ENCODE peak calls at places on chromosomes 12 and 14, in ten cellular contexts. One of them, this sample, is unnamed.

GRCh38 chr12:54561164-54561563 is 11.8 kb downstream of the PDE1B start:
- DNase-seq in fibroblast of lung: no peak
- DNase-seq in B cell: no peak
- DNase-seq in CD8-positive, alpha-beta T cell: no peak
- DNase-seq in nephron progenitor cell: no peak
- DNase-seq in stimulated activated CD8-positive, alpha-beta memory T cell treated with anti-CD3 and anti-CD28 coated beads, Interleukin-4, amount 100 ng/mL, for 1 hour: no peak
- DNase-seq in activated CD4-positive, alpha-beta T cell treated with anti-CD3 and anti-CD28 coated beads for 24 hours: no peak
- DNase-seq in adrenal gland: peak
- DNase-seq in left ventricle myocardium inferior: peak
- DNase-seq in activated CD8-positive, alpha-beta memory T cell treated with anti-CD3 and anti-CD28 coated beads for 4 hours: no peak
- DNase-seq in this sample: no peak

GRCh38 chr12:59425798-59426197 is 170.0 kb upstream of the SLC16A7 start:
- DNase-seq in nephron progenitor cell: no peak
- DNase-seq in stimulated activated CD8-positive, alpha-beta memory T cell treated with anti-CD3 and anti-CD28 coated beads, Interleukin-4, amount 100 ng/mL, for 1 hour: no peak
- DNase-seq in B cell: no peak
- DNase-seq in fibroblast of lung: no peak
- DNase-seq in adrenal gland: no peak
- DNase-seq in left ventricle myocardium inferior: no peak
- DNase-seq in CD8-positive, alpha-beta T cell: no peak
- DNase-seq in activated CD8-positive, alpha-beta memory T cell treated with anti-CD3 and anti-CD28 coated beads for 4 hours: no peak
- DNase-seq in activated CD4-positive, alpha-beta T cell treated with anti-CD3 and anti-CD28 coated beads for 24 hours: no peak
- DNase-seq in this sample: no peak

GRCh38 chr12:91091916-91092715 is 19.2 kb downstream of the LUM start:
- DNase-seq in activated CD8-positive, alpha-beta memory T cell treated with anti-CD3 and anti-CD28 coated beads for 4 hours: no peak
- DNase-seq in CD8-positive, alpha-beta T cell: no peak
- DNase-seq in fibroblast of lung: no peak
- DNase-seq in B cell: no peak
- DNase-seq in activated CD4-positive, alpha-beta T cell treated with anti-CD3 and anti-CD28 coated beads for 24 hours: no peak
- DNase-seq in left ventricle myocardium inferior: no peak
- DNase-seq in stimulated activated CD8-positive, alpha-beta memory T cell treated with anti-CD3 and anti-CD28 coated beads, Interleukin-4, amount 100 ng/mL, for 1 hour: no peak
- DNase-seq in adrenal gland: no peak
- DNase-seq in nephron progenitor cell: no peak
- DNase-seq in this sample: peak

GRCh38 chr12:122747224-122748175 is 5.1 kb upstream of the DENR start:
- DNase-seq in fibroblast of lung: no peak
- DNase-seq in CD8-positive, alpha-beta T cell: no peak
- DNase-seq in activated CD8-positive, alpha-beta memory T cell treated with anti-CD3 and anti-CD28 coated beads for 4 hours: no peak
- DNase-seq in left ventricle myocardium inferior: no peak
- DNase-seq in B cell: no peak
- DNase-seq in adrenal gland: no peak
- DNase-seq in stimulated activated CD8-positive, alpha-beta memory T cell treated with anti-CD3 and anti-CD28 coated beads, Interleukin-4, amount 100 ng/mL, for 1 hour: no peak
- DNase-seq in nephron progenitor cell: no peak
- DNase-seq in activated CD4-positive, alpha-beta T cell treated with anti-CD3 and anti-CD28 coated beads for 24 hours: no peak
- DNase-seq in this sample: no peak

GRCh38 chr12:53045646-53046045 is 4.2 kb upstream of the TNS2 start:
- DNase-seq in adrenal gland: peak
- DNase-seq in activated CD8-positive, alpha-beta memory T cell treated with anti-CD3 and anti-CD28 coated beads for 4 hours: no peak
- DNase-seq in CD8-positive, alpha-beta T cell: no peak
- DNase-seq in stimulated activated CD8-positive, alpha-beta memory T cell treated with anti-CD3 and anti-CD28 coated beads, Interleukin-4, amount 100 ng/mL, for 1 hour: no peak
- DNase-seq in B cell: no peak
- DNase-seq in activated CD4-positive, alpha-beta T cell treated with anti-CD3 and anti-CD28 coated beads for 24 hours: no peak
- DNase-seq in fibroblast of lung: no peak
- DNase-seq in nephron progenitor cell: no peak
- DNase-seq in left ventricle myocardium inferior: no peak
- DNase-seq in this sample: no peak

GRCh38 chr14:54116972-54117371 is 160.3 kb upstream of the BMP4 start:
- DNase-seq in stimulated activated CD8-positive, alpha-beta memory T cell treated with anti-CD3 and anti-CD28 coated beads, Interleukin-4, amount 100 ng/mL, for 1 hour: no peak
- DNase-seq in adrenal gland: peak
- DNase-seq in CD8-positive, alpha-beta T cell: no peak
- DNase-seq in B cell: no peak
- DNase-seq in nephron progenitor cell: no peak
- DNase-seq in activated CD8-positive, alpha-beta memory T cell treated with anti-CD3 and anti-CD28 coated beads for 4 hours: no peak
- DNase-seq in left ventricle myocardium inferior: no peak
- DNase-seq in activated CD4-positive, alpha-beta T cell treated with anti-CD3 and anti-CD28 coated beads for 24 hours: no peak
- DNase-seq in fibroblast of lung: no peak
- DNase-seq in this sample: peak

GRCh38 chr12:14824012-14824634 is 10.1 kb upstream of the SMCO3 start:
- DNase-seq in activated CD8-positive, alpha-beta memory T cell treated with anti-CD3 and anti-CD28 coated beads for 4 hours: no peak
- DNase-seq in left ventricle myocardium inferior: no peak
- DNase-seq in nephron progenitor cell: no peak
- DNase-seq in adrenal gland: no peak
- DNase-seq in B cell: no peak
- DNase-seq in stimulated activated CD8-positive, alpha-beta memory T cell treated with anti-CD3 and anti-CD28 coated beads, Interleukin-4, amount 100 ng/mL, for 1 hour: no peak
- DNase-seq in CD8-positive, alpha-beta T cell: no peak
- DNase-seq in activated CD4-positive, alpha-beta T cell treated with anti-CD3 and anti-CD28 coated beads for 24 hours: no peak
- DNase-seq in fibroblast of lung: peak
- DNase-seq in this sample: peak

GRCh38 chr12:57138526-57139272 is 8.7 kb downstream of the LRP1-AS start:
- DNase-seq in CD8-positive, alpha-beta T cell: no peak
- DNase-seq in stimulated activated CD8-positive, alpha-beta memory T cell treated with anti-CD3 and anti-CD28 coated beads, Interleukin-4, amount 100 ng/mL, for 1 hour: no peak
- DNase-seq in B cell: no peak
- DNase-seq in nephron progenitor cell: no peak
- DNase-seq in activated CD8-positive, alpha-beta memory T cell treated with anti-CD3 and anti-CD28 coated beads for 4 hours: no peak
- DNase-seq in left ventricle myocardium inferior: peak
- DNase-seq in activated CD4-positive, alpha-beta T cell treated with anti-CD3 and anti-CD28 coated beads for 24 hours: no peak
- DNase-seq in adrenal gland: peak
- DNase-seq in fibroblast of lung: peak
- DNase-seq in this sample: no peak

GRCh38 chr14:64769096-64770020 is 65.1 kb downstream of the PLEKHG3 start:
- DNase-seq in activated CD4-positive, alpha-beta T cell treated with anti-CD3 and anti-CD28 coated beads for 24 hours: no peak
- DNase-seq in stimulated activated CD8-positive, alpha-beta memory T cell treated with anti-CD3 and anti-CD28 coated beads, Interleukin-4, amount 100 ng/mL, for 1 hour: no peak
- DNase-seq in nephron progenitor cell: no peak
- DNase-seq in fibroblast of lung: no peak
- DNase-seq in left ventricle myocardium inferior: no peak
- DNase-seq in CD8-positive, alpha-beta T cell: no peak
- DNase-seq in adrenal gland: no peak
- DNase-seq in B cell: no peak
- DNase-seq in activated CD8-positive, alpha-beta memory T cell treated with anti-CD3 and anti-CD28 coated beads for 4 hours: no peak
- DNase-seq in this sample: no peak

GRCh38 chr12:77888611-77889010 is 57.9 kb downstream of the NAV3 start:
- DNase-seq in left ventricle myocardium inferior: no peak
- DNase-seq in nephron progenitor cell: no peak
- DNase-seq in activated CD4-positive, alpha-beta T cell treated with anti-CD3 and anti-CD28 coated beads for 24 hours: no peak
- DNase-seq in adrenal gland: no peak
- DNase-seq in CD8-positive, alpha-beta T cell: no peak
- DNase-seq in fibroblast of lung: peak
- DNase-seq in B cell: no peak
- DNase-seq in stimulated activated CD8-positive, alpha-beta memory T cell treated with anti-CD3 and anti-CD28 coated beads, Interleukin-4, amount 100 ng/mL, for 1 hour: no peak
- DNase-seq in activated CD8-positive, alpha-beta memory T cell treated with anti-CD3 and anti-CD28 coated beads for 4 hours: no peak
- DNase-seq in this sample: peak

GRCh38 chr12:110224379-110225304 is 56.4 kb upstream of the ATP2A2 start:
- DNase-seq in activated CD8-positive, alpha-beta memory T cell treated with anti-CD3 and anti-CD28 coated beads for 4 hours: no peak
- DNase-seq in fibroblast of lung: peak
- DNase-seq in B cell: no peak
- DNase-seq in nephron progenitor cell: no peak
- DNase-seq in left ventricle myocardium inferior: no peak
- DNase-seq in stimulated activated CD8-positive, alpha-beta memory T cell treated with anti-CD3 and anti-CD28 coated beads, Interleukin-4, amount 100 ng/mL, for 1 hour: no peak
- DNase-seq in CD8-positive, alpha-beta T cell: no peak
- DNase-seq in activated CD4-positive, alpha-beta T cell treated with anti-CD3 and anti-CD28 coated beads for 24 hours: no peak
- DNase-seq in adrenal gland: peak
- DNase-seq in this sample: peak

GRCh38 chr12:18965210-18965609 is 164.3 kb upstream of the PLEKHA5 start:
- DNase-seq in B cell: no peak
- DNase-seq in adrenal gland: no peak
- DNase-seq in CD8-positive, alpha-beta T cell: no peak
- DNase-seq in stimulated activated CD8-positive, alpha-beta memory T cell treated with anti-CD3 and anti-CD28 coated beads, Interleukin-4, amount 100 ng/mL, for 1 hour: no peak
- DNase-seq in activated CD4-positive, alpha-beta T cell treated with anti-CD3 and anti-CD28 coated beads for 24 hours: no peak
- DNase-seq in left ventricle myocardium inferior: no peak
- DNase-seq in fibroblast of lung: no peak
- DNase-seq in activated CD8-positive, alpha-beta memory T cell treated with anti-CD3 and anti-CD28 coated beads for 4 hours: no peak
- DNase-seq in nephron progenitor cell: no peak
- DNase-seq in this sample: no peak